ENCODE peak calls at places on chromosomes 13 and 19, in seven cellular contexts. T, Q, P, K, R, L and S are unnamed samples. For H3K4me1, the result is how much of the 10 kb centered on the place peaks cover.

GRCh38 chr13:23695711-23696512 is 125.7 kb downstream of the TNFRSF19 start:
- DNase-seq in T (no peak), Q (peak), P (no peak), K (no peak), R (no peak), L (no peak), S (peak)

GRCh38 chr13:28268800-28269223 is 130.5 kb downstream of the PAN3 start:
- DNase-seq in T (no peak), Q (no peak), P (no peak), K (no peak), R (no peak), L (no peak), S (no peak)

GRCh38 chr13:50386527-50387123 is 371.4 kb downstream of the KCNRG start:
- DNase-seq in T (no peak), Q (no peak), P (no peak), K (peak), R (peak), L (no peak), S (peak)

GRCh38 chr13:20159646-20160345 is 1.1 kb downstream of the GJA3 start:
- DNase-seq in T (no peak), Q (no peak), P (no peak), K (peak), R (peak), L (no peak), S (no peak)

GRCh38 chr13:25679936-25680335 is 308.2 kb downstream of the ATP8A2 start:
- DNase-seq in T (no peak), Q (no peak), P (no peak), K (peak), R (no peak), L (no peak), S (no peak)

GRCh38 chr13:98950705-98951104 is 27.2 kb downstream of the DOCK9 start:
- DNase-seq in T (no peak), Q (no peak), P (no peak), K (no peak), R (no peak), L (no peak), S (no peak)

GRCh38 chr19:2273356-2274184 is 8.4 kb downstream of the PEAK3 start:
- DNase-seq in T (peak), Q (peak), P (peak), K (peak), R (peak), L (peak), S (peak)

GRCh38 chr19:29400917-29401711 is 124.7 kb upstream of the VSTM2B start:
- DNase-seq in T (no peak), Q (no peak), P (no peak), K (no peak), R (no peak), L (no peak), S (no peak)

GRCh38 chr19:30881986-30882385 is 467.2 kb downstream of the TSHZ3 start:
- DNase-seq in T (no peak), Q (no peak), P (no peak), K (no peak), R (no peak), L (no peak), S (no peak)

GRCh38 chr19:49149652-49150105 is 5.5 kb downstream of the HRC start:
- DNase-seq in T (peak), Q (peak), P (peak), K (peak), R (peak), L (no peak), S (peak)

GRCh38 chr13:91135376-91135775 is 212.1 kb upstream of the MIR17HG start:
- DNase-seq in T (no peak), Q (no peak), P (no peak), K (no peak), R (no peak), L (no peak), S (no peak)

GRCh38 chr19:47593860-47594259 is 15.1 kb upstream of the BICRA start:
- DNase-seq in T (no peak), Q (no peak), P (no peak), K (no peak), R (no peak), L (no peak), S (no peak)

GRCh38 chr13:43918636-43919035 is 38.9 kb downstream of the LACC1 start:
- DNase-seq in T (no peak), Q (no peak), P (no peak), K (no peak), R (no peak), L (no peak), S (no peak)

GRCh38 chr13:34627499-34627898 is 314.6 kb upstream of the NBEA start:
- DNase-seq in T (no peak), Q (no peak), P (no peak), K (no peak), R (no peak), L (no peak), S (no peak)

GRCh38 chr19:13859361-13859880 is 17.5 kb upstream of the NANOS3 start:
- DNase-seq in T (no peak), Q (no peak), P (peak), K (peak), R (peak), L (no peak), S (no peak)

GRCh38 chr13:45102136-45102802 is 18.0 kb upstream of the GTF2F2 start:
- DNase-seq in T (no peak), Q (no peak), P (no peak), K (no peak), R (no peak), L (no peak), S (no peak)

GRCh38 chr19:3047307-3048189 is 14.7 kb downstream of the TLE5 start:
- DNase-seq in T (peak), Q (peak), P (peak), K (peak), R (peak), L (peak), S (peak)

GRCh38 chr19:2627855-2628254 is 74.6 kb downstream of the GNG7 start:
- DNase-seq in T (no peak), Q (no peak), P (peak), K (peak), R (peak), L (no peak), S (no peak)

GRCh38 chr19:1985588-1986356 is 29.7 kb downstream of the BTBD2 start:
- DNase-seq in T (no peak), Q (no peak), P (no peak), K (no peak), R (no peak), L (no peak), S (no peak)

GRCh38 chr13:54787754-54788153 is 1759.1 kb downstream of the OLFM4 start:
- DNase-seq in T (no peak), Q (no peak), P (no peak), K (no peak), R (no peak), L (no peak), S (no peak)

GRCh38 chr19:17359905-17360800 is 17.0 kb downstream of the PLVAP start:
- DNase-seq in T (no peak), Q (no peak), P (no peak), K (no peak), R (no peak), L (no peak), S (no peak)

GRCh38 chr19:45767881-45768643 is 990 bp downstream of the SIX5 start:
- DNase-seq in T (peak), Q (peak), P (peak), K (peak), R (peak), L (no peak), S (peak)

GRCh38 chr19:5418676-5419075 is 36.5 kb upstream of the ZNRF4 start:
- DNase-seq in T (no peak), Q (no peak), P (no peak), K (no peak), R (no peak), L (no peak), S (no peak)
- H3K4me1 ChIP-seq in T (under half), Q (under half), P (under half), K (under half), R (under half), L (under half), S (under half)

DNA sequence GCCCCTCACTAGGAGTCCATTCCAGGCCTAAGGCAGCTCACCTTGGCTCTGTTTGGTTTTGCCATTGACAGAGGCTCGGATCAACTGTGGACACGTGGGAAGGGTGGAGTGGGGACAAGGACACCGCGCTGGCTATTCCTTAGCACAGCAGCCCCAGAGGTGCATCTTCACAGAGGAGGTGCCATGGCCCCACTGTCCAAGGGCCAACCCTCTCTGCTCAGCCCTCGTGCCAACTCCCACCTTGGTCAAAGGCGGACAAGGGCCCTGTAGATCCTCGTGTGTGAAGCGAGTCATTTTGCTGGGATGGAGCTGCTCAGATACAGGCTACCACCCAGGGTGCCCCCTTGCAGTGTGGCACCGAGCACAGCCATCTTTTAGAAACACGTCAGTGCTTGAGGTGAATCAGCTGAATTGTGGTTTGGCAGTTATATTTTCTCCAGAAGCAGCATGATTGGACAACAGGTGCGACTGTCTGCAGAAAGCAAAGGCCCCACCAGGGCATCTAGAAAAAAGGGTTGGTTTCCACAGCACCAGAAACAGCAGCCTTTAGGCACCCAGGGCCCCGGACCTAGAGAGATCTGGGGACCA is 192.1 kb upstream of the GPR12 start:
- DNase-seq in T (no peak), Q (no peak), P (no peak), K (no peak), R (no peak), L (no peak), S (no peak)
- H3K4me1 ChIP-seq in T (half or more), Q (under half), P (under half), K (under half), R (under half), L (under half), S (under half)

DNA sequence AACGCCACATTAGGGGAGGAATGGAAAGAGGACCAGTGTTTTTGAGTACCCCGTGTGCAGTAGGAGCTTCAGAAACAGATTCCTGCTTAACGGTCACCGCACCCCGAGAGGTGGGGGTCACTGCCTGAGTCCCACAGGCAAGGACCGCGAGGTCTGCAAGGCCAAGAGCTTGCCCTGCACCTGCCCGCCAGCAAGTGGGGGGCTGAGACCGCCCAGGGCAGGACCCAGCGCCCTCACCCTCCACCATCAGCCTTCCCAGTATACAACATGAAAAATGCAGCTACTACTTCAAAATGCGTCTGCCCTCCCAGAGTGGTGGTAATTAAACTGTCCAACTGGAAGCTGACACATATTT is 44.9 kb downstream of the COL4A1 start:
- DNase-seq in T (no peak), Q (no peak), P (no peak), K (no peak), R (no peak), L (no peak), S (no peak)
- H3K4me1 ChIP-seq in T (under half), Q (under half), P (under half), K (under half), R (under half), L (under half), S (half or more)

GRCh38 chr19:41861846-41862245 is 1.8 kb downstream of the RPS19 start:
- DNase-seq in T (no peak), Q (no peak), P (no peak), K (no peak), R (no peak), L (no peak), S (no peak)

GRCh38 chr19:41862445-41862986 is 2.5 kb downstream of the RPS19 start:
- DNase-seq in T (no peak), Q (no peak), P (no peak), K (no peak), R (no peak), L (no peak), S (no peak)

GRCh38 chr19:41866284-41866683 is 6.2 kb downstream of the RPS19 start:
- DNase-seq in T (no peak), Q (no peak), P (no peak), K (no peak), R (no peak), L (no peak), S (no peak)

GRCh38 chr19:41863209-41863931 is 3.3 kb downstream of the RPS19 start:
- DNase-seq in T (no peak), Q (no peak), P (no peak), K (no peak), R (no peak), L (no peak), S (no peak)

GRCh38 chr19:41864374-41864773 is 4.3 kb downstream of the RPS19 start:
- DNase-seq in T (no peak), Q (no peak), P (no peak), K (no peak), R (no peak), L (no peak), S (no peak)
- H3K4me1 ChIP-seq in T (half or more), Q (under half), P (half or more), K (under half), R (under half), L (under half), S (under half)

GRCh38 chr19:15467734-15468214 is 3.4 kb upstream of the RASAL3 start:
- DNase-seq in T (no peak), Q (no peak), P (no peak), K (no peak), R (no peak), L (no peak), S (no peak)

GRCh38 chr19:15463865-15464371 is 426 bp downstream of the RASAL3 start:
- DNase-seq in T (no peak), Q (no peak), P (no peak), K (no peak), R (no peak), L (no peak), S (no peak)

GRCh38 chr19:15461694-15462093 is 2.6 kb downstream of the RASAL3 start:
- DNase-seq in T (no peak), Q (no peak), P (no peak), K (no peak), R (no peak), L (no peak), S (no peak)

GRCh38 chr19:15466851-15467733 is 2.7 kb upstream of the RASAL3 start:
- DNase-seq in T (no peak), Q (no peak), P (peak), K (peak), R (peak), L (no peak), S (no peak)

DNA sequence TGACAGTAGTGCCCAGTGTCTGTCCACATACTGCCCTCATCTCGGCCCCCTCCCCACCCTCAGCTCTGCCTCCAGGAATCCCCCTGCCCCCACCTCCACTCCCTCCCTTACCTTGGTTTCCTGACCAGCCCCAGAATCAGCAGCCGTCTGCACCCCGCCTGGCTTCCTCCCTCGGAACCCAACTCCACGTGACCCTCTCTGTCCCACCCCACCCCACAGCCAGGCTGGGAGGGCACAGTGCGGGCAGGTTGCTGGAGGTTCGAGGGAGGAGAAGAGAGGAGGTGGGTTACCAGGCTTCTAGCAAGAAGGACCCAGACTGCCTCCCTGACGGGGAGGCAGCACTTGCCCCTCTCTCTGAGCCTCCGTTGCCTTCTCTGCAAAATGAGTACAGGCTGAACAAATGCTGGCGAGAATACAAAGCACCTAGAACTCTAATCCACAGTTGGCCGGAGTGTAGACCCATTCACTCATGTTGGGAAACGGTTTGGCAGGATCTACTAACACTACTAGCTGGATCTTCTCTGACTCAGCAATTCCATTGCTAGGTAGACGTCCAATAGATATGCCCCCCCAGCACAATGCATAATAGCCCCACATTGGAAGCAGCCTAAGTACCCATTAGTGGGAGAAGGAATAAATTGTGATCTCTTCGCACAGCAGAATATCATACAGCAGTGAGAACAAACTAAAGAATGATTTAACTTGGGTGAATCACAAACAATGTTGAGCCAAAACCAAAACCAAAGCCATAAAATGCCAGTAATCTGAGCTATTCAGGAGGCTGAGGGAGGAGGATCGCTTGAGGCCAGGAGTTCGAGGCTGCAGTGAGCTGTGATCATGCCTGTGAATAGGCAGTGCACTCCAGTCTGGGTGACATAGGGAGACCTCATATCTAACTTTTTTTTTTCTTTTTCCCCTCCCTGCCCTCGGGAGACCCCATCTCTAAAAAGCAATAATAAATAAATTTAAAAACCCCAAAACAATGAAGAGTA is at the start of gene RASAL3:
- DNase-seq in T (no peak), Q (no peak), P (no peak), K (no peak), R (no peak), L (no peak), S (no peak)
- H3K4me1 ChIP-seq in T (under half), Q (under half), P (under half), K (under half), R (under half), L (under half), S (under half)